ENCODE peak calls at places on chromosomes 6 and 20, in nine cellular contexts. C is prostate gland, F is endothelial cell, S is CD14-positive monocyte, L is fibroblast of the aortic adventitia, H is adrenal gland, W is HFF-Myc, Z is nephron progenitor cell, O is progenitor cell of endocrine pancreas. R is an unnamed sample.

GRCh38 chr6:147709396-147710272 is 201.1 kb downstream of the SAMD5 start:
- DNase-seq in C (no peak), W (no peak), F (no peak), Z (no peak), S (no peak), H (no peak), L (no peak), O (no peak), R (no peak)

GRCh38 chr6:25883991-25884390 is 9.9 kb upstream of the SLC17A3 start:
- DNase-seq in L (peak), C (no peak), H (peak), O (no peak), S (no peak), Z (no peak), F (no peak), W (no peak), R (no peak)

GRCh38 chr6:77089776-77090175 is 373.5 kb downstream of the HTR1B start:
- DNase-seq in F (no peak), L (no peak), C (no peak), S (no peak), H (no peak), W (no peak), O (no peak), Z (no peak), R (no peak)

GRCh38 chr6:56986611-56987010 is 31.7 kb downstream of the BEND6 start:
- DNase-seq in O (no peak), Z (no peak), L (no peak), S (no peak), W (no peak), C (no peak), F (no peak), H (no peak), R (no peak)

GRCh38 chr6:79076881-79077641 is 993 bp downstream of the PHIP start:
- DNase-seq in F (peak), O (peak), L (peak), C (peak), H (peak), Z (peak), S (peak), W (peak), R (peak)

GRCh38 chr20:45993197-45993951 is 15.3 kb upstream of the MMP9 start:
- DNase-seq in W (no peak), S (peak), L (no peak), F (no peak), Z (no peak), O (no peak), C (no peak), H (no peak), R (no peak)

GRCh38 chr6:39182604-39183003 is 46.7 kb downstream of the KCNK5 start:
- DNase-seq in C (no peak), L (no peak), Z (no peak), H (no peak), S (no peak), W (no peak), O (no peak), F (no peak), R (no peak)

GRCh38 chr20:31916724-31917123 is 35.1 kb downstream of the PDRG1 start:
- DNase-seq in O (no peak), Z (no peak), H (no peak), F (no peak), L (no peak), S (no peak), W (no peak), C (no peak), R (no peak)

GRCh38 chr20:10185741-10186558 is 32.7 kb upstream of the SNAP25 start:
- DNase-seq in H (no peak), W (no peak), F (no peak), C (peak), S (no peak), O (no peak), L (peak), Z (no peak), R (no peak)

GRCh38 chr6:6790891-6791290 is 202.4 kb downstream of the LY86 start:
- DNase-seq in C (no peak), F (no peak), O (no peak), W (no peak), S (no peak), H (peak), Z (no peak), L (no peak), R (no peak)

GRCh38 chr6:152048921-152049320 is 241.4 kb downstream of the ESR1 start:
- DNase-seq in W (no peak), O (no peak), H (no peak), C (no peak), L (no peak), Z (no peak), S (no peak), F (no peak), R (no peak)

GRCh38 chr20:13337090-13337784 is 116.2 kb downstream of the ISM1 start:
- DNase-seq in H (no peak), F (no peak), C (no peak), W (no peak), O (no peak), Z (no peak), L (no peak), S (no peak), R (no peak)

GRCh38 chr20:6956574-6956973 is 189.1 kb downstream of the BMP2 start:
- DNase-seq in C (no peak), H (no peak), Z (no peak), S (no peak), O (no peak), F (no peak), W (no peak), L (no peak), R (no peak)

GRCh38 chr20:41234546-41234945 is 83.0 kb downstream of the ZHX3 start:
- DNase-seq in Z (no peak), F (no peak), O (no peak), W (no peak), S (no peak), H (peak), L (no peak), C (no peak), R (no peak)

GRCh38 chr20:33732166-33732970 is 572 bp downstream of the ZNF341 start:
- DNase-seq in F (no peak), H (peak), Z (no peak), O (no peak), C (peak), W (no peak), S (no peak), L (peak), R (no peak)

GRCh38 chr20:24754691-24755090 is 194.4 kb upstream of the CST7 start:
- DNase-seq in F (no peak), H (no peak), L (no peak), O (no peak), C (no peak), S (no peak), Z (no peak), W (no peak), R (no peak)

GRCh38 chr6:100426689-100427338 is 37.9 kb downstream of the SIM1 start:
- DNase-seq in L (no peak), O (no peak), H (no peak), W (no peak), F (no peak), S (no peak), Z (no peak), C (no peak), R (no peak)

GRCh38 chr20:38870733-38871559 is 55.3 kb upstream of the FAM83D start:
- DNase-seq in F (no peak), O (no peak), L (no peak), C (no peak), S (no peak), H (no peak), Z (no peak), W (no peak), R (no peak)

GRCh38 chr6:158073776-158074175 is 92.1 kb downstream of the SYNJ2 start:
- DNase-seq in H (no peak), W (no peak), L (no peak), S (no peak), F (no peak), C (no peak), O (no peak), Z (no peak), R (no peak)

GRCh38 chr6:18262812-18263560 is 1.3 kb downstream of the DEK start:
- DNase-seq in H (no peak), L (peak), Z (no peak), O (no peak), W (no peak), S (no peak), F (no peak), C (no peak), R (no peak)

GRCh38 chr6:156849806-156850205 is 72.6 kb downstream of the ARID1B start:
- DNase-seq in S (no peak), W (no peak), O (no peak), H (no peak), F (no peak), C (no peak), L (no peak), Z (no peak), R (no peak)

GRCh38 chr6:158854214-158855101 is 35.3 kb upstream of the EZR start:
- DNase-seq in O (no peak), S (no peak), F (no peak), H (no peak), W (no peak), Z (no peak), C (no peak), L (peak), R (no peak)

GRCh38 chr20:31560900-31561598 is 44.0 kb upstream of the ID1 start:
- DNase-seq in O (no peak), W (peak), S (peak), Z (no peak), L (peak), C (no peak), F (no peak), H (peak), R (peak)

GRCh38 chr6:139544699-139545052 is 170.2 kb upstream of the CITED2 start:
- DNase-seq in W (no peak), Z (no peak), H (no peak), S (no peak), F (no peak), O (no peak), L (no peak), C (no peak), R (no peak)

GRCh38 chr20:25418779-25419178 is 11.3 kb downstream of the GINS1 start:
- DNase-seq in C (no peak), O (no peak), L (no peak), Z (no peak), S (no peak), F (no peak), H (no peak), W (no peak), R (no peak)

GRCh38 chr20:13402171-13402760 is 181.2 kb downstream of the ISM1 start:
- DNase-seq in O (no peak), F (no peak), S (no peak), Z (no peak), W (no peak), L (no peak), H (no peak), C (no peak), R (no peak)

GRCh38 chr6:116616757-116617093 is 446 bp downstream of the RSPH4A start:
- DNase-seq in Z (peak), F (peak), C (no peak), H (peak), S (no peak), L (no peak), O (no peak), W (no peak), R (no peak)

GRCh38 chr6:112024464-112024863 is 29.4 kb upstream of the CCN6 start:
- DNase-seq in H (no peak), Z (no peak), F (no peak), L (no peak), W (no peak), O (no peak), C (no peak), S (no peak), R (no peak)

GRCh38 chr6:391559-392440 is at the start of gene IRF4:
- DNase-seq in F (peak), L (no peak), W (no peak), Z (peak), H (no peak), O (no peak), S (peak), C (no peak), R (no peak)

GRCh38 chr6:114339706-114340105 is 3.1 kb downstream of the HS3ST5 start:
- DNase-seq in S (no peak), Z (no peak), O (no peak), W (no peak), L (no peak), H (no peak), F (no peak), C (no peak), R (no peak)

GRCh38 chr20:51650685-51651134 is 108.2 kb upstream of the NFATC2 start:
- DNase-seq in F (no peak), H (no peak), Z (no peak), O (no peak), C (no peak), W (no peak), S (peak), L (peak), R (no peak)

GRCh38 chr6:6414946-6415345 is 94.5 kb upstream of the F13A1 start:
- DNase-seq in C (no peak), W (no peak), L (no peak), H (no peak), S (no peak), Z (no peak), F (no peak), O (no peak), R (no peak)

DNA sequence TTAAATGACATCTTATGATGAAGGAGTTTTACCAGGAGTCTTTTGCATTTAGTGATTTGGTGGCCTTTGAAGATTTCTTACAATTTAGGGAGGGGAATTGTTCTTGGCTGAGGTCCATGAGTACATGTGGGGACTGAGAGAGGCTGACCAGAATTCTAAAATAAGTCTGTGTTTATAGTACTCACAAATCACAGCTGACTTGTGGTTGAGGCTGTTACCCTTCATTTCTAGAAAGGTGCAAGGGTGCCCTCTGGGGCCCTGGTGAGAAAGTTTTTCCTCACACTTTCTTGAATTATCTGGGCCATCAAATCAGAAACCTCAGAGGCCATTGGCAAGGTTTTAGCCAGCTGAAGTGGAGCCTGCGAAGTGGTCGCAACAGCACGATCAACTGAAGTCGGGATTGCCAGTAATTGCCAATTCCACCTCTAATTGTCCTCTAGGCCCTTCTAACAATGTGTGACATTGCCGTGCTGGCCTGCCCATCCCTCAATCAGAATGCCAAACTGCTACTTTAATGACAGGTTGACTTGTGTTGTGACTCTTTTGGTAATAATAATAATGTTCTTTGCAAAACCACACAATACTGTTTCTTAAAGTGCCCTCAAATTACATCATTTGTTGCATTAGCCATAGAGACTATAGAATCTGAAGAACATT is 221.6 kb downstream of the OGFRL1 start:
- DNase-seq in F (peak), Z (peak), W (peak), C (peak), O (no peak), S (no peak), H (peak), L (peak), R (no peak)
- TF ChIP-seq CTCF in F (no peak), Z (peak), W (peak), C (peak), O (peak), S (no peak), H (no peak), L (peak), R (peak)

GRCh38 chr6:84284428-84285033 is 57.1 kb upstream of the CEP162 start:
- DNase-seq in C (no peak), W (no peak), Z (no peak), L (peak), F (peak), H (no peak), S (no peak), O (no peak), R (no peak)
- TF ChIP-seq CTCF in C (no peak), W (peak), Z (peak), L (peak), F (peak), H (no peak), S (no peak), O (peak), R (peak)

GRCh38 chr6:140857734-140858380 is 1274.9 kb upstream of the GJE1 start:
- DNase-seq in L (peak), C (no peak), S (no peak), O (no peak), Z (no peak), F (no peak), W (peak), H (no peak), R (peak)
- TF ChIP-seq CTCF in L (no peak), C (no peak), S (no peak), O (no peak), Z (no peak), F (no peak), W (no peak), H (no peak), R (no peak)

GRCh38 chr6:85017352-85017751 is 253.0 kb upstream of the TBX18 start:
- DNase-seq in O (no peak), Z (no peak), L (no peak), W (no peak), H (no peak), C (no peak), S (no peak), F (no peak), R (no peak)

GRCh38 chr6:85015396-85015990 is 251.1 kb upstream of the TBX18 start:
- DNase-seq in S (no peak), C (no peak), W (no peak), O (peak), F (peak), L (peak), H (peak), Z (peak), R (no peak)
- TF ChIP-seq CTCF in S (peak), C (peak), W (peak), O (peak), F (peak), L (peak), H (peak), Z (peak), R (peak)

DNA sequence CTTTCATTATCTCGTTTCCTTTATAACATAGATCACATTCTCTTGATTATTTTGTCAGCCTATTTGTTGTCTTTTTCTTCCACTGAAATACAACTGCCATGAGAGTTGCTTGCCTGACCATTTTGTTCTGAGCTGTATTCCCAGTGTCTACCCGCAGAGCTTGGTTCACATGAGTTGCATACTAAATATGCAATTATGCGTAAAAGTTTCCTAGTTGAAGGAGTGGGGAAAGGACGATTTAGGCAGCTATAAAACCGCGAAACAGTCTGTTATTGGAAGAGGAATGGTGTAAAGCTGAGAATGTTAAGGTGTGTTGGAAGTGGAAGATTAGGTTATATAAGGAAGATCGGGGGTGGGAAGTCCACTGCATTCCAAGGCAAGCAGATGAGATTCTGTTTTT is 8.8 kb downstream of the TBPL1 start:
- DNase-seq in S (no peak), F (no peak), O (no peak), W (no peak), H (no peak), C (no peak), Z (no peak), L (no peak), R (no peak)
- TF ChIP-seq CTCF in S (no peak), F (no peak), O (no peak), W (no peak), H (no peak), C (no peak), Z (no peak), L (no peak), R (no peak)

DNA sequence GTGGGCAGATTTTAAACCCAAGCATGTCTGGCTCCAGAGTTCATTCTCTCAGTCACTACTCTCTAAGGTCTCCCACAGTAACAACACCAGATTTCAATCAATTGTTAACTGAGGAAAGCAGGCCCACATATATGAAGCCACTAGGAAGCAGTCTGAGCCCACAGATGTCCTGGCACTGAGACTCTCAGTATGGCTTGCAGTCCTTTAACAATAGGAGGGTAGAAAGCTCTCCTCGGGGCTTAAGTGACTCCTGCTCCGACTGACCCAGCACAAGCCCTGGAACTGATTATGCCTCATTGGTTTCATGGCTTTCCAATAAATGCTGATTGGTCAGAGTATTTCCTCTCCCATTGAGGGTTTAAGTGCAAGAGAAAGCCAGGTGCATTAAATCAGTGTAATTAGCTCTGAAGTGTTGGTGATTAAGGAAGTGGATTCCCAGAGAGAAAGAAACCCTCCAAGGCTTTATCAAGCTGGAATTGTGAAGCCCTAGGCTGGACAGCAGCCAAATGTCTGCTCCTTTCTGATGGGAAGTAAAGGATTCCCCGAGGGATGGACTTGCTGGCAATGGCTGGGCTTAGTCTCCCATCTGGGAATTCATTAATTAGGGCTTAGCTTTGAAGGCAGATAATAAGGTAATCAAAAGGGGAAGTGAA is 76.6 kb upstream of the PROKR2 start:
- DNase-seq in O (no peak), F (no peak), C (no peak), Z (no peak), W (no peak), H (no peak), L (no peak), S (no peak), R (no peak)
- TF ChIP-seq CTCF in O (no peak), F (no peak), C (no peak), Z (no peak), W (no peak), H (no peak), L (no peak), S (no peak), R (no peak)

DNA sequence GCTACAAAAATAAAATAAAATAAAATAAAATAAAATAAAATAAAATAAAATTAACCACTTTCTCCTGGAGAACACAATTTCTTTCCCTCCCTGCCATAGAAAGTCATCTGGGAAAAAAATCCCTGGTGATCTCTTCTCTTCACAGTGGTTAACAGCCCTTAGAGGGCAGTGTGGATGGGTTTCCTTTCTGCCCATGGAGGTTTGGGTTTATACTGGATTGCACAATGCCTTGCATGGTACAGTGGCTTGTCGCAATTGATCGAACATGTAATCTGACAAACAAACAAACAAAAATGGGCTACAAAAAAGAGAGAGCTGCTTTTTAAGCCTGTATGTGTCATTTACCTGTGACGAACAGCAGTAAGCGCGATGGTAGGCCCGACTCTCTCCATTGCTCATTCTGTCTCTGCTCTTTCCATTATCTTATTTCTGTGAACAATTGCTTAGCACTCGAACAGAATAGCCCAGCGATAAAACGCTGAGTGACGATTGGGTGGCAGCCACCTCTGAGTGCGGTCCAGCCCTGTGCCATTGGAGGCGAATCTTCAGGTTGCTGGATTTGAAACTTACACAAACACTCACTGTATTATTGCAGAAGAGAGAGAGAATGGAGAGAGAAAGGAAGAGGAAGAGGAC is 166.1 kb downstream of the CD83 start:
- DNase-seq in S (no peak), H (no peak), Z (no peak), L (no peak), W (no peak), O (no peak), C (no peak), F (no peak), R (no peak)
- TF ChIP-seq CTCF in S (no peak), H (no peak), Z (no peak), L (no peak), W (peak), O (peak), C (no peak), F (no peak), R (no peak)

GRCh38 chr20:63254536-63255384 is 497 bp upstream of the NKAIN4 start:
- DNase-seq in F (no peak), C (no peak), S (no peak), Z (peak), O (no peak), H (no peak), W (no peak), L (no peak), R (no peak)
- TF ChIP-seq CTCF in F (no peak), C (no peak), S (no peak), Z (no peak), O (peak), H (no peak), W (no peak), L (no peak), R (no peak)